ENCODE peak calls at places on chromosomes 2 and 18, in eight cellular contexts. C is body of pancreas, S is foreskin keratinocyte, T is breast epithelium, U is mammary epithelial cell, A is astrocyte, J is cardiac muscle cell, F is PC-9. B is an unnamed sample.

GRCh38 chr2:113910967-113911678 is 21.2 kb downstream of the ACTR3 start:
- DNase-seq in C (no peak), S (no peak), T (no peak), U (no peak), A (no peak), J (no peak), F (no peak), B (no peak)

GRCh38 chr2:239548491-239548890 is 147.7 kb upstream of the HDAC4 start:
- DNase-seq in C (no peak), S (no peak), T (no peak), U (peak), A (no peak), J (no peak), F (no peak), B (peak)

GRCh38 chr2:138274421-138275291 is 226.9 kb upstream of the SPOPL start:
- DNase-seq in C (no peak), S (peak), T (no peak), U (peak), A (peak), J (no peak), F (no peak), B (no peak)

GRCh38 chr18:33440384-33441043 is at the start of gene CCDC178:
- DNase-seq in C (peak), S (no peak), T (no peak), U (no peak), A (peak), J (peak), F (no peak), B (no peak)

GRCh38 chr2:61967262-61967661 is 61.8 kb downstream of the COMMD1 start:
- DNase-seq in C (no peak), S (no peak), T (no peak), U (no peak), A (peak), J (no peak), F (no peak), B (no peak)

GRCh38 chr18:46174317-46175039 is 70.3 kb downstream of the HAUS1 start:
- DNase-seq in C (peak), S (no peak), T (peak), U (peak), A (peak), J (peak), F (no peak), B (no peak)

GRCh38 chr2:116719841-116720240 is 1094.7 kb upstream of the DDX18 start:
- DNase-seq in C (no peak), S (peak), T (no peak), U (peak), A (peak), J (no peak), F (no peak), B (peak)

GRCh38 chr2:100627653-100628300 is 65.0 kb downstream of the PDCL3 start:
- DNase-seq in C (no peak), S (no peak), T (no peak), U (no peak), A (no peak), J (no peak), F (no peak), B (no peak)

GRCh38 chr2:171726841-171727460 is 39.7 kb downstream of the DYNC1I2 start:
- DNase-seq in C (no peak), S (no peak), T (no peak), U (no peak), A (no peak), J (no peak), F (no peak), B (no peak)

GRCh38 chr2:144162652-144163051 is 357.3 kb downstream of the ZEB2 start:
- DNase-seq in C (peak), S (peak), T (no peak), U (peak), A (no peak), J (peak), F (peak), B (peak)

GRCh38 chr18:22710628-22711380 is 222.3 kb upstream of the RBBP8 start:
- DNase-seq in C (peak), S (peak), T (no peak), U (peak), A (peak), J (peak), F (peak), B (peak)

GRCh38 chr2:235812185-235812670 is 318.4 kb downstream of the AGAP1 start:
- DNase-seq in C (no peak), S (no peak), T (no peak), U (no peak), A (no peak), J (no peak), F (no peak), B (no peak)

GRCh38 chr2:169999041-169999440 is 171.8 kb downstream of the UBR3 start:
- DNase-seq in C (no peak), S (no peak), T (no peak), U (no peak), A (no peak), J (no peak), F (no peak), B (no peak)

GRCh38 chr2:156088598-156088997 is 243.9 kb downstream of the NR4A2 start:
- DNase-seq in C (no peak), S (no peak), T (no peak), U (no peak), A (peak), J (peak), F (no peak), B (no peak)

GRCh38 chr18:43115076-43116035 is at the start of gene RIT2:
- DNase-seq in C (no peak), S (no peak), T (no peak), U (no peak), A (no peak), J (no peak), F (no peak), B (no peak)

GRCh38 chr2:144431384-144431783 is 88.5 kb downstream of the ZEB2 start:
- DNase-seq in C (no peak), S (no peak), T (no peak), U (no peak), A (no peak), J (peak), F (no peak), B (no peak)

GRCh38 chr2:231541605-231542509 is 11.6 kb upstream of the NMUR1 start:
- DNase-seq in C (no peak), S (no peak), T (no peak), U (no peak), A (no peak), J (no peak), F (no peak), B (no peak)

GRCh38 chr18:3238742-3239141 is 8.9 kb upstream of the MYL12A start:
- DNase-seq in C (no peak), S (no peak), T (no peak), U (no peak), A (no peak), J (no peak), F (no peak), B (no peak)

GRCh38 chr2:126482582-126483464 is 173.1 kb upstream of the GYPC start:
- DNase-seq in C (peak), S (no peak), T (no peak), U (no peak), A (no peak), J (no peak), F (no peak), B (no peak)

GRCh38 chr2:127721311-127721977 is 20.1 kb downstream of the SFT2D3 start:
- DNase-seq in C (no peak), S (peak), T (no peak), U (peak), A (peak), J (no peak), F (peak), B (peak)

GRCh38 chr18:35010983-35011382 is 30.2 kb upstream of the MAPRE2 start:
- DNase-seq in C (no peak), S (no peak), T (no peak), U (no peak), A (peak), J (no peak), F (no peak), B (no peak)

GRCh38 chr2:6771539-6772365 is 94.0 kb downstream of the CMPK2 start:
- DNase-seq in C (no peak), S (no peak), T (no peak), U (no peak), A (no peak), J (no peak), F (no peak), B (no peak)

GRCh38 chr2:39080152-39080551 is 40.7 kb downstream of the SOS1 start:
- DNase-seq in C (no peak), S (no peak), T (no peak), U (no peak), A (no peak), J (no peak), F (no peak), B (no peak)

GRCh38 chr2:44638649-44639048 is 276.9 kb downstream of the CAMKMT start:
- DNase-seq in C (no peak), S (no peak), T (no peak), U (no peak), A (no peak), J (peak), F (no peak), B (no peak)

GRCh38 chr18:9097349-9097748 is 5.2 kb upstream of the NDUFV2 start:
- DNase-seq in C (no peak), S (peak), T (no peak), U (peak), A (no peak), J (no peak), F (no peak), B (no peak)

GRCh38 chr18:78906066-78906465 is 73.6 kb upstream of the SALL3 start:
- DNase-seq in C (no peak), S (no peak), T (no peak), U (no peak), A (no peak), J (no peak), F (no peak), B (no peak)

GRCh38 chr2:105857076-105857740 is 112.5 kb downstream of the NCK2 start:
- DNase-seq in C (no peak), S (no peak), T (no peak), U (peak), A (no peak), J (no peak), F (no peak), B (no peak)

GRCh38 chr2:126634273-126634861 is 21.6 kb upstream of the GYPC start:
- DNase-seq in C (no peak), S (no peak), T (no peak), U (no peak), A (no peak), J (no peak), F (peak), B (no peak)

GRCh38 chr2:128439231-128440086 is 120.8 kb upstream of the HS6ST1 start:
- DNase-seq in C (no peak), S (no peak), T (peak), U (no peak), A (no peak), J (no peak), F (no peak), B (no peak)

GRCh38 chr2:8023241-8023640 is 658.6 kb upstream of the ID2 start:
- DNase-seq in C (peak), S (no peak), T (no peak), U (no peak), A (no peak), J (no peak), F (no peak), B (no peak)

GRCh38 chr2:19837235-19837766 is 64.5 kb downstream of the TTC32 start:
- DNase-seq in C (no peak), S (no peak), T (no peak), U (no peak), A (no peak), J (no peak), F (no peak), B (no peak)

GRCh38 chr18:26406854-26407517 is 141.4 kb downstream of the KCTD1 start:
- DNase-seq in C (no peak), S (no peak), T (no peak), U (peak), A (peak), J (no peak), F (no peak), B (no peak)

GRCh38 chr2:157439792-157440186 is 4.1 kb downstream of the CYTIP start:
- DNase-seq in C (no peak), S (no peak), T (no peak), U (no peak), A (no peak), J (no peak), F (no peak), B (no peak)

GRCh38 chr2:222884765-222885424 is 24.1 kb downstream of the ACSL3 start:
- DNase-seq in C (no peak), S (no peak), T (no peak), U (no peak), A (no peak), J (no peak), F (no peak), B (no peak)

GRCh38 chr18:1464444-1465217 is 560.0 kb downstream of the ADCYAP1 start:
- DNase-seq in C (no peak), S (no peak), T (no peak), U (no peak), A (no peak), J (no peak), F (no peak), B (no peak)
- H3K27ac ChIP-seq in C (no peak), S (no peak), T (no peak), U (no peak), A (no peak), J (no peak), F (no peak), B (no peak)

DNA sequence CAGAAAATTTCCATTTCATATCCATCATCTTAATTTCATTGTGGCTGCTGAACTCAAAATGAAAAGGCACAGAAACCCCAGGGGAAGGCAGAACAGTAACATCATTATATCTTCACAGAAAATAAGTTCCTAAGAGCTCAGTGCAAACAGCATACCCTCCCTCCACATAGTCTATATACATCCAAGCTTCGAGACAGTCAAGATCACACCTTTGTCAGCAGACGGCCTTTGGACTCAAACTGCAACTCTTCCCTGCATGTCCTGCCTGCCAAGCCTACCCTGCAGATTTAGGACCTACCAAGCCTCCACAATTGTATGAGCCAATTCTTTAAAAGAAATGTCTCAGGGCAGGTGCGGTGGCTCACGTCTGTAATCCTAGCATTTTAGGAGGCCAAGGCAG is 502.1 kb downstream of the SUCLG1 start:
- DNase-seq in C (no peak), S (no peak), T (no peak), U (no peak), A (no peak), J (no peak), F (no peak), B (no peak)
- H3K27ac ChIP-seq in C (no peak), S (no peak), T (no peak), U (no peak), A (no peak), J (no peak), F (no peak), B (no peak)

DNA sequence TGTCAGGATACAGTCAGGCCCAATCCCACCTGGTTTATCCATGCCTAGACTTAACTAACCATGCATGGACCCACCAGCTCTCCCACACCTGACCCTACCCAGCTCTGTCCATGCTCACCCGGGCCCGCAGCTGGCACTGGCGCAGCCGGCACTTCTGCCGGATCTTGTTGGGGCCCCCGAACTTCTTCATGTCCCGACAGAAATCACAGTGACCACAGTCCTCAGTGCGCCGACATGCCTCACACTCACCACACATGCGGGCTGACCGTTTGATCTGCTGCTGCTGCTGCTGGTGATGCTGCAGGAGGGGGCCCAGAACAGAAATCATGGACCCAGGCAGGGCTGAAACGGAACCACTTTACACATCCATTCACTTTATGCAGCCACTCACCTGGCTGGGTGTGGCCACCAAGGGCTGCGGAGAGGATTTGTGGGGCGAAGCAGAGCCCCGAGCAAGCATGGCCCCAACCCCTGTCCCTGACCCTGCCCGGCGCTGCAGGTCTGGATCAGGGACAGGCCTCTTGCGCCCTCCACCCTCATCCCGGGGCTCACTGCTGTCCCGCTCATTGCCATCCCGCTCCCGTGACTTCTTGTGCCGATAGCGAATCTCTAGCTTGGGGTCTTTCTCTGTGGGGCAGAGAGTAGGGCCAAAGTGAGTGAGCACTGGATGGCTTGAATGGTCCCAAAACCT is 1.7 kb downstream of the CXXC1 start:
- DNase-seq in C (no peak), S (no peak), T (no peak), U (no peak), A (no peak), J (no peak), F (no peak), B (no peak)
- H3K27ac ChIP-seq in C (no peak), S (peak), T (no peak), U (no peak), A (no peak), J (no peak), F (no peak), B (peak)

GRCh38 chr2:25293958-25294513 is 47.7 kb downstream of the DNMT3A start:
- DNase-seq in C (no peak), S (no peak), T (no peak), U (no peak), A (no peak), J (peak), F (no peak), B (no peak)

GRCh38 chr2:25297738-25298137 is 44.0 kb downstream of the DNMT3A start:
- DNase-seq in C (no peak), S (no peak), T (no peak), U (no peak), A (no peak), J (no peak), F (no peak), B (no peak)

GRCh38 chr2:25293145-25293544 is 48.6 kb downstream of the DNMT3A start:
- DNase-seq in C (no peak), S (no peak), T (no peak), U (no peak), A (peak), J (no peak), F (no peak), B (no peak)

GRCh38 chr2:25294573-25295462 is 46.9 kb downstream of the DNMT3A start:
- DNase-seq in C (peak), S (no peak), T (peak), U (peak), A (no peak), J (peak), F (peak), B (no peak)

GRCh38 chr2:25295654-25296053 is 46.1 kb downstream of the DNMT3A start:
- DNase-seq in C (no peak), S (no peak), T (no peak), U (no peak), A (no peak), J (no peak), F (no peak), B (no peak)
- H3K27ac ChIP-seq in C (peak), S (no peak), T (peak), U (no peak), A (no peak), J (peak), F (no peak), B (no peak)

GRCh38 chr2:176328149-176328548 is 58.9 kb downstream of the MTX2 start:
- DNase-seq in C (no peak), S (no peak), T (no peak), U (no peak), A (no peak), J (no peak), F (no peak), B (no peak)

GRCh38 chr2:176325732-176326131 is 56.5 kb downstream of the MTX2 start:
- DNase-seq in C (no peak), S (no peak), T (no peak), U (no peak), A (no peak), J (peak), F (no peak), B (no peak)

GRCh38 chr2:176330612-176331011 is 61.4 kb downstream of the MTX2 start:
- DNase-seq in C (no peak), S (no peak), T (no peak), U (no peak), A (no peak), J (no peak), F (no peak), B (no peak)

GRCh38 chr2:176321916-176322315 is 52.7 kb downstream of the MTX2 start:
- DNase-seq in C (no peak), S (no peak), T (no peak), U (no peak), A (no peak), J (no peak), F (no peak), B (no peak)

DNA sequence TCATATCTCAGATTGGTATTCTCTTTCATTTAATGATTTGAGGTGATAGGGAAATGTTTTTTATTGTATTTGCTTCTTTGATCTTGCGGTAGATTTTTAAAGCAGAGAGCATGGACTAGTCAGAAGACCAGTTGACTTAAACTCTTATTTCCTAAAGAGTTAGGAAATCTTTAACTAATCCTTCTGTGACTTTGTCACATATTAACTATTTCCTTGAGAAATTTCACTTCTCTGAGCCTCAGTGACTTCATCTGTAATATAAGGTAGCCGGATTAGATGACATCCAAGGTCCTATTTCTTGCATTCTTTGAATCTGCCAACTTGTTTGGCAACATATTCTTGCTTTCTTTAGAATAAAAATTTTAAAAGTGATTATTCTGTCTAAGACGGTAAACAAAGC is 55.6 kb downstream of the MTX2 start:
- DNase-seq in C (no peak), S (no peak), T (no peak), U (no peak), A (no peak), J (no peak), F (no peak), B (no peak)
- H3K27ac ChIP-seq in C (no peak), S (no peak), T (no peak), U (no peak), A (no peak), J (no peak), F (no peak), B (no peak)

GRCh38 chr2:174004900-174005605 is 39.9 kb upstream of the SP3 start:
- DNase-seq in C (peak), S (peak), T (no peak), U (peak), A (peak), J (no peak), F (peak), B (peak)
- H3K27ac ChIP-seq in C (peak), S (no peak), T (peak), U (no peak), A (peak), J (no peak), F (no peak), B (no peak)

B was measured in epithelial cell of prostate.